ENCODE peak calls at places on chromosome 11, in four cellular contexts. X is H9, L is IMR-90, P is neuronal stem cell. O is an unnamed sample.
A peak's percentile ranks its signal among the peaks of the same experiment; 100 is the strongest.

GRCh38 chr11:29171350-29171950 is 845.4 kb downstream of the KCNA4 start:
- DNase-seq in X (no peak), L (peak; percentile 37), P (no peak), O (peak; percentile 35)

GRCh38 chr11:129280027-129280811 is 88.1 kb upstream of the ARHGAP32 start:
- DNase-seq in P (no peak), L (peak; percentile 65), X (no peak), O (no peak)

GRCh38 chr11:67098799-67099198 is 20.3 kb upstream of the KDM2A start:
- DNase-seq in X (no peak), P (no peak), L (no peak), O (no peak)

GRCh38 chr11:57085604-57086003 is 96.1 kb upstream of the LRRC55 start:
- DNase-seq in P (no peak), L (no peak), X (no peak), O (no peak)

GRCh38 chr11:75291741-75292140 is 51.2 kb downstream of the TPBGL start:
- DNase-seq in P (no peak), X (no peak), L (no peak), O (no peak)

GRCh38 chr11:95788921-95789505 is 569 bp downstream of the FAM76B start:
- DNase-seq in X (peak; percentile 57), L (peak; percentile 43), P (peak; percentile 54), O (peak; percentile 1)

GRCh38 chr11:70064011-70064725 is 13.9 kb upstream of the ANO1 start:
- DNase-seq in X (peak; percentile 19), P (no peak), L (no peak), O (no peak)

GRCh38 chr11:92453055-92453454 is 228.4 kb downstream of the FAT3 start:
- DNase-seq in P (no peak), X (no peak), L (peak; percentile 78), O (no peak)

GRCh38 chr11:73157141-73158010 is 15.3 kb upstream of the FCHSD2 start:
- DNase-seq in X (no peak), L (peak; percentile 81), P (no peak), O (peak; percentile 95)

GRCh38 chr11:70255717-70256116 is 14.8 kb upstream of the PPFIA1 start:
- DNase-seq in X (no peak), L (no peak), P (no peak), O (no peak)

GRCh38 chr11:16361108-16361869 is 4.9 kb upstream of the SOX6 start:
- DNase-seq in X (no peak), P (no peak), L (no peak), O (no peak)

GRCh38 chr11:17531071-17531817 is 13.0 kb downstream of the USH1C start:
- DNase-seq in L (no peak), P (no peak), X (no peak), O (no peak)

GRCh38 chr11:118928108-118928869 is 2.6 kb upstream of the BCL9L start:
- DNase-seq in X (peak; percentile 92), P (peak; percentile 95), L (peak; percentile 92), O (peak; percentile 98)

GRCh38 chr11:118931576-118931975 is 5.8 kb upstream of the BCL9L start:
- DNase-seq in P (no peak), X (no peak), L (no peak), O (no peak)

GRCh38 chr11:118929496-118930151 is 3.9 kb upstream of the BCL9L start:
- DNase-seq in P (peak; percentile 89), X (peak; percentile 93), L (peak; percentile 77), O (peak; percentile 93)

GRCh38 chr11:118928870-118929495 is 3.3 kb upstream of the BCL9L start:
- DNase-seq in L (peak; percentile 41), P (no peak), X (no peak), O (peak; percentile 52)

DNA sequence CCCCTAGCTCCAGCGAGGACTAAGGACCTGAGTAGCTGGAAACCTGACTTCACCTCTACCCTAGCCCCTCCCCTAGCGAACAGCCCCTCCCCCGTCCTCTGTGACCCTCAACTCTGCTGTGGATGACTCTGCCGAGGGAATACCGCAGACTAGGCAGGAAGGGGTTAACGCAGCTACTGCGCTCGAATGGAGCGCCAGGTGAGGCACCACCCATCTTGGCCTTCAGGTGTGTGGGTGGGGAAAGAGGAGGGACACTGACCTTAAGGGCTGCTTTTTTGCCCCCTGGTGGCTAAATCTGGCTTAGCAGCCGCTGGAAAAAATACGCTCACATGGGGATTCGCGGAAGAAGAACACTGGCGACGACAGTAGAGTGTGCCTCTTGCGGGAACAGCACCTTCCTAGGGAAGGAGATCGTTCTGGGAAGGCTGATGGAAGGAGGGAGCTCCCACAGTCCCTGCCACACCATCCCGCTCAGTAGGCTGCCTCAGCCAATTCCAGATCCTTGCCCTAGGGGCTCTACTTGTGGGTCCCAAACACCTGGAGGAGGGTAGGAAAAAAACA is 4.5 kb upstream of the BCL9L start:
- DNase-seq in L (peak; percentile 63), X (peak; percentile 97), P (no peak), O (peak; percentile 99)
- H4K8ac ChIP-seq in L (no peak overlapping the region), X (no peak overlapping the region), P (no peak overlapping the region), O (peak overlapping the region; percentile 80)

GRCh38 chr11:130524132-130524790 is 75.8 kb downstream of the ADAMTS15 start:
- DNase-seq in P (no peak), X (no peak), L (no peak), O (no peak)

GRCh38 chr11:130520231-130520630 is 71.8 kb downstream of the ADAMTS15 start:
- DNase-seq in L (no peak), X (no peak), P (no peak), O (no peak)

GRCh38 chr11:130523166-130523565 is 74.7 kb downstream of the ADAMTS15 start:
- DNase-seq in L (no peak), X (no peak), P (no peak), O (no peak)

GRCh38 chr11:130523609-130524008 is 75.2 kb downstream of the ADAMTS15 start:
- DNase-seq in X (peak; percentile 52), P (no peak), L (peak; percentile 97), O (peak; percentile 55)

GRCh38 chr11:130522284-130522961 is 74.0 kb downstream of the ADAMTS15 start:
- DNase-seq in X (peak; percentile 92), L (peak; percentile 97), P (peak; percentile 46), O (peak; percentile 78)
- H4K8ac ChIP-seq in X (no peak overlapping the region), L (peak overlapping the region; percentile 71), P (no peak overlapping the region), O (peak overlapping the region; percentile 24)

DNA sequence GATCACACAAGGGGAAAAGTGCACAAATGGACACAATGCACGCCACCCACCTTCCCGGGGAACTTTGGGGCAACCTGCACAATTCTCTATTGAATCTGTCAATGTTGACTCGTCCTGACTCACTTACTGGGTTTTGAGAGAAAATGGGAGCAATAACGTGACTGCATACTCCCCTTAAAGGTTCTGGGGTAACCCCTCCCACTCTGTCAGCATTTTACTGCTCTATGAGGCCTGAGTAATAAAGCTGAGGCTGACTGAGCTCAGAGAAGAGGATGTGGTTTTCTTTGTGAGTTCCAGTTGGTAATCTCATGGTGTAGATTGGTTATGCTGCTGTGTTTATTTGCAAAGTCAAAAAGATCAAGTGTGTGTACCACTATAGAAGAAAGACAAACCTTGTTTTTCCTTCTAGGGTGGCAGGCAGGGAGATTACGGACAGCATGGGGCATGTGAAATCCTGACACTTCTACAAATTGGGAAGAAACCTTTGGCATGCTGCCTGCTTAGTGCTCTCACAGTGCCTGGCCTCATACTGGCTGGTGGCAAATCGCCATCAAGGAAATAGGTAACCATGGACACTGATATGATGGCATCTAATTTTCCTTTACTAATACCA is 16.1 kb upstream of the APOA1 start:
- DNase-seq in X (no peak), P (no peak), L (peak; percentile 96), O (no peak)
- H4K8ac ChIP-seq in X (no peak overlapping the region), P (no peak overlapping the region), L (no peak overlapping the region), O (no peak overlapping the region)

GRCh38 chr11:27718853-27719574 is 18.8 kb upstream of the BDNF start:
- DNase-seq in P (peak; percentile 70), L (peak; percentile 65), X (peak; percentile 72), O (no peak)
- H4K8ac ChIP-seq in P (no peak overlapping the region), L (peak overlapping the region; percentile 82), X (no peak overlapping the region), O (no peak overlapping the region)

O was measured in trophoblast cell.